ENCODE peak calls at places on chromosomes 4 and X, in four cellular contexts. K is ovary, I is adrenal gland, O is HCT116. Z is an unnamed sample.

GRCh38 chrX:20967725-20968124 is 406.5 kb upstream of the CNKSR2 start:
- DNase-seq in O (no peak), I (no peak), K (no peak), Z (no peak)

GRCh38 chr4:100257567-100257966 is 67.3 kb upstream of the DDIT4L start:
- DNase-seq in O (peak; percentile 16), K (no peak), I (no peak), Z (no peak)

GRCh38 chrX:74492720-74493201 is 71.5 kb downstream of the SLC16A2 start:
- DNase-seq in O (no peak), I (no peak), K (no peak), Z (no peak)

GRCh38 chrX:118603981-118604380 is 108.4 kb downstream of the DOCK11 start:
- DNase-seq in I (peak; percentile 55), O (peak; percentile 46), K (peak; percentile 43), Z (peak; percentile 91)

GRCh38 chrX:53621418-53621986 is 65.0 kb downstream of the HUWE1 start:
- DNase-seq in I (no peak), K (no peak), O (no peak), Z (no peak)

GRCh38 chr4:14264437-14264836 is 636.9 kb upstream of the BOD1L1 start:
- DNase-seq in K (no peak), I (no peak), O (no peak), Z (no peak)

GRCh38 chrX:108419401-108419800 is 18.8 kb downstream of the COL4A6 start:
- DNase-seq in K (no peak), O (no peak), I (no peak), Z (no peak)

GRCh38 chr4:48748949-48749596 is 31.0 kb downstream of the FRYL start:
- DNase-seq in K (no peak), O (no peak), I (no peak), Z (no peak)

GRCh38 chr4:683982-684571 is 4.9 kb downstream of the SLC49A3 start:
- DNase-seq in K (peak; percentile 48), O (peak; percentile 51), I (peak; percentile 87), Z (no peak)

GRCh38 chr4:104574371-104574770 is 79.7 kb upstream of the CXXC4 start:
- DNase-seq in O (no peak), K (no peak), I (no peak), Z (no peak)

GRCh38 chr4:3485011-3485881 is 22.1 kb downstream of the DOK7 start:
- DNase-seq in K (no peak), I (no peak), O (no peak), Z (no peak)

GRCh38 chr4:104494822-104495559 is at the start of gene CXXC4:
- DNase-seq in O (peak; percentile 23), K (peak; percentile 78), I (peak; percentile 33), Z (no peak)

GRCh38 chrX:124275167-124275894 is 57.1 kb upstream of the TEX13D start:
- DNase-seq in K (no peak), I (no peak), O (no peak), Z (no peak)

GRCh38 chrX:106286053-106286650 is 118.0 kb downstream of the PWWP3B start:
- DNase-seq in O (peak; percentile 22), K (no peak), I (no peak), Z (no peak)

GRCh38 chrX:13692771-13693231 is 3.9 kb downstream of the RAB9A start:
- DNase-seq in O (peak; percentile 31), I (no peak), K (no peak), Z (no peak)

GRCh38 chr4:648579-649292 is 23.4 kb downstream of the PDE6B start:
- DNase-seq in O (no peak), I (no peak), K (no peak), Z (no peak)

GRCh38 chr4:15657366-15657765 is 2.2 kb upstream of the FBXL5 start:
- DNase-seq in O (no peak), K (no peak), I (no peak), Z (no peak)

DNA sequence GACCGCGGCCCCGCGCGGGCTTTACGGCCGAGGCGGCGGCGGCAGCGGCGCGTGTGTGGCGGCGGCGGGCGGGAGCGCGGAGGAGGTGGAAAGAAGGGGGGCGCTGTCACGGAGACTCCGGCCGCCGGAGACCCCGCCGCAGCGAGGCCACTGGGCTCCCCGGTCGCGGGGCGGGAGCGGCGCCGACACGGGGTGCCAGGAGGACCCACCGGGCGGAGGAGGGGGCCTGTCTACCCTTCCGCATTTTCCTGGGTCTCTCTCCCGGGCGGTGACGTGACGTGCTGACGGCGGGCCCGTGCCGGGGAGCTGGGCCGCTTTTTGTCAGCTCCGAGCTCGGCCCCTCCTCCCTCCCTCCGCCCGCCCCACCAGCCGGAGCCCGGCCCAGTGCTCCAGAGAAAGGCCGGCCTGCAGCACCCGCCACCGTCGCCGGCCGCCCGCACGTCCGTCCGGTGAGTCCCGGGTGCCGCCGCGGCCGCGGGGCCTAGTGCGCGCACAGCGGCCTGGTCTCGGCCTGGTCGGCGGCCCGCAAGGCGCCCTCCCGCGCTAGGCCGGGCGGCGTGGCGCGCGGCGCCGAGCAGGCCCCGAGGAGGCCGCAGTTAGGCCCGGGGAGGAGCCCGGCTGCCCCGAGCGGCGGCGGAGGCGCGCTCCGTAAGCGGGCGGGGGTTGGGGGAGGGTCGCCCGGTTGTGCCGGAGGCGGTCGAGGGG is at the start of gene ZFX:
- DNase-seq in K (peak; percentile 76), O (no peak), I (peak; percentile 71), Z (no peak)
- TF ChIP-seq POLR2A in K (no peak), O (no peak), I (peak; percentile 30), Z (peak; percentile 40)

GRCh38 chr4:47215759-47216158 is 184.4 kb downstream of the GABRB1 start:
- DNase-seq in I (no peak), O (no peak), K (no peak), Z (no peak)
- TF ChIP-seq POLR2A in I (no peak), O (no peak), K (no peak), Z (no peak)

GRCh38 chrX:40176979-40177430 is 79.2 kb upstream of the BCOR start:
- DNase-seq in O (no peak), K (peak; percentile 56), I (peak; percentile 53), Z (no peak)

GRCh38 chrX:40174594-40175415 is 77.0 kb upstream of the BCOR start:
- DNase-seq in I (peak; percentile 67), K (peak; percentile 65), O (no peak), Z (no peak)

GRCh38 chrX:40177489-40177888 is 79.7 kb upstream of the BCOR start:
- DNase-seq in I (no peak), O (no peak), K (no peak), Z (no peak)

GRCh38 chrX:40175416-40176255 is 77.9 kb upstream of the BCOR start:
- DNase-seq in I (peak; percentile 76), K (peak; percentile 76), O (no peak), Z (no peak)

GRCh38 chrX:40176256-40176978 is 78.7 kb upstream of the BCOR start:
- DNase-seq in K (peak; percentile 74), I (peak; percentile 66), O (no peak), Z (no peak)
- TF ChIP-seq POLR2A in K (peak; percentile 18), I (no peak), O (no peak), Z (no peak)

GRCh38 chr4:184265566-184266351 is 48.1 kb upstream of the ENPP6 start:
- DNase-seq in O (peak; percentile 7), I (no peak), K (no peak), Z (no peak)
- TF ChIP-seq POLR2A in O (no peak), I (no peak), K (no peak), Z (no peak)

GRCh38 chrX:49922291-49923241 is at the start of gene CLCN5:
- DNase-seq in O (peak; percentile 85), I (peak; percentile 95), K (peak; percentile 95), Z (peak; percentile 96)
- TF ChIP-seq POLR2A in O (no peak), I (peak; percentile 25), K (peak; percentile 43), Z (no peak)

GRCh38 chrX:71098302-71098701 is 2.7 kb downstream of the FOXO4 start:
- DNase-seq in I (peak; percentile 47), O (peak; percentile 15), K (peak; percentile 58), Z (no peak)
- TF ChIP-seq POLR2A in I (no peak), O (no peak), K (no peak), Z (no peak)

Z was measured in esophagus muscularis mucosa.